ENCODE peak calls at places on chromosomes 11 and 22, in ten cellular contexts. O is ovary; T is stomach; W is suprapubic skin; I is fibroblast of pulmonary artery; R is CD8-positive, alpha-beta T cell; Y is astrocyte; K is fibroblast of lung; X is mesenchymal stem cell; E is colonic mucosa. U is an unnamed sample.

GRCh38 chr11:132206993-132207392 is 836.6 kb downstream of the NTM start:
- DNase-seq in Y (no peak), W (no peak), O (no peak), E (no peak), K (no peak), T (no peak), R (no peak), I (no peak), X (no peak), U (no peak)

GRCh38 chr11:17415523-17416104 is 27.2 kb upstream of the KCNJ11 start:
- DNase-seq in E (no peak), R (no peak), Y (no peak), W (no peak), O (no peak), T (no peak), K (no peak), I (no peak), X (no peak), U (no peak)

GRCh38 chr11:64000740-64001514 is 14.7 kb downstream of the OTUB1 start:
- DNase-seq in K (no peak), Y (no peak), W (no peak), R (no peak), I (no peak), T (no peak), E (no peak), O (peak; percentile 31), X (no peak), U (no peak)

GRCh38 chr11:113477321-113477720 is 2.1 kb upstream of the DRD2 start:
- DNase-seq in T (no peak), W (no peak), X (no peak), O (no peak), I (no peak), E (no peak), K (no peak), R (no peak), Y (no peak), U (peak; percentile 44)

GRCh38 chr22:43006753-43007152 is 8.2 kb downstream of the PACSIN2 start:
- DNase-seq in W (no peak), Y (peak; percentile 71), R (no peak), O (no peak), K (peak; percentile 79), I (no peak), T (no peak), X (no peak), E (no peak), U (no peak)

GRCh38 chr11:66818231-66818955 is 24.8 kb upstream of the RCE1 start:
- DNase-seq in R (no peak), T (no peak), X (no peak), W (no peak), Y (peak; percentile 60), E (no peak), K (peak; percentile 68), O (no peak), I (no peak), U (no peak)

GRCh38 chr11:109884501-109884900 is 208.7 kb upstream of the ZC3H12C start:
- DNase-seq in E (no peak), O (no peak), I (no peak), Y (no peak), R (no peak), T (no peak), W (no peak), K (no peak), X (no peak), U (no peak)

GRCh38 chr11:88523362-88524028 is 186.0 kb upstream of the CTSC start:
- DNase-seq in T (no peak), R (no peak), Y (no peak), W (no peak), X (peak; percentile 30), K (peak; percentile 20), O (no peak), I (peak; percentile 50), E (no peak), U (no peak)

GRCh38 chr22:32717337-32718240 is 83.9 kb upstream of the TIMP3 start:
- DNase-seq in T (no peak), R (no peak), E (no peak), I (peak; percentile 23), W (no peak), X (peak; percentile 68), Y (peak; percentile 53), K (peak; percentile 58), O (no peak), U (no peak)

GRCh38 chr11:62411524-62411923 is 7.3 kb upstream of the SCGB1A1 start:
- DNase-seq in Y (no peak), R (no peak), K (no peak), O (no peak), E (no peak), I (no peak), T (no peak), X (no peak), W (no peak), U (no peak)

GRCh38 chr11:70048279-70049024 is 29.7 kb upstream of the ANO1 start:
- DNase-seq in K (no peak), Y (no peak), I (no peak), W (no peak), O (no peak), T (no peak), X (peak; percentile 12), E (peak; percentile 24), R (no peak), U (peak; percentile 45)

GRCh38 chr22:36528336-36528735 is 630 bp downstream of the EIF3D start:
- DNase-seq in X (peak; percentile 59), E (no peak), R (no peak), T (no peak), O (no peak), K (peak; percentile 21), I (peak; percentile 24), Y (no peak), W (no peak), U (no peak)

GRCh38 chr11:118532091-118532490 is 1.1 kb downstream of the TMEM25 start:
- DNase-seq in I (no peak), Y (no peak), R (no peak), K (no peak), O (no peak), T (no peak), E (no peak), X (no peak), W (no peak), U (no peak)
- H3K4me3 ChIP-seq in I (no peak overlapping the region), Y (peak overlapping the region; percentile 82), R (no peak overlapping the region), K (peak overlapping the region; percentile 87), O (no peak overlapping the region), T (peak overlapping the region; percentile 95), E (peak overlapping the region; percentile 77), X (peak overlapping the region; percentile 89), W (peak overlapping the region; percentile 96), U (no peak overlapping the region)

DNA sequence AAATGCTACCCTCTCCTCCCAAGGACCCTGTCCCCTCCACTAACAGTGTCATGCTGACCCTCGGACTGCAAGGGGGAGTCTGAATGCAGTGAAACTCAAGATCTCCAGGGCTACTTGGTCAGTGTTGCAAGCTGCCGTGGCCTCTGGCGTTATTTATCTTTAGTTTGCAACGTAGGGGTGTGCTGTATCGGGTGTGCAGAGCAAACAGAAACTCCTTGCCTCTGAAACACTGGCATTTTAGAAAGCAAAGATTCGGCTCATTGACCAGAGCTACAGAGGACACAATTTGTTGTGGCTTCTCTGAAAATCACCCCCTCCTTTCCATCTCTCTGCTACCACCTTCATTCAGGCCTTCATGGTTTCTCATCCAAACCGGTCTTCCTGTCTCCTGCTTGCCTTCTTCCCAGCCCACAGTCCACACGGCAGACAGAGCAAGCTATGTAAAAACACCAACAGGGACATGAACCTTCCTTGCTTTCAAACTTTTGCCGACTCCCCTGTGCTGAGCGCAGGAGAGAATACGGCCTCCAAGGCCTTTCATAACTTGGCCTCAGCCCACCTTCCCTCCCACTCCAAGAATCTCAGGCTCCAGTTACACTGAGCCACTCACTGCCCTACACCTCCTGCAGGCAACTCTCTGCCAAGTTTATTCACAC is 14.9 kb downstream of the FZD4 start:
- DNase-seq in X (peak; percentile 56), O (peak; percentile 78), W (no peak), K (peak; percentile 89), I (peak; percentile 89), T (peak; percentile 57), R (no peak), E (no peak), Y (peak; percentile 85), U (peak; percentile 73)
- H3K4me3 ChIP-seq in X (no peak overlapping the region), O (peak overlapping the region; percentile 15), W (no peak overlapping the region), K (peak overlapping the region; percentile 1), I (peak overlapping the region; percentile 21), T (peak overlapping the region; percentile 12), R (no peak overlapping the region), E (no peak overlapping the region), Y (no peak overlapping the region), U (no peak overlapping the region)

GRCh38 chr11:59427068-59427382 is 812 bp upstream of the OR5A2 start:
- DNase-seq in Y (no peak), R (no peak), E (no peak), K (no peak), T (no peak), I (no peak), X (no peak), O (no peak), W (no peak), U (peak; percentile 46)
- H3K4me3 ChIP-seq in Y (no peak overlapping the region), R (no peak overlapping the region), E (no peak overlapping the region), K (no peak overlapping the region), T (no peak overlapping the region), I (no peak overlapping the region), X (no peak overlapping the region), O (no peak overlapping the region), W (no peak overlapping the region), U (no peak overlapping the region)

GRCh38 chr11:9604134-9604533 is 30.7 kb downstream of the WEE1 start:
- DNase-seq in O (no peak), T (no peak), X (no peak), I (no peak), Y (no peak), E (no peak), K (no peak), W (no peak), R (no peak), U (no peak)

GRCh38 chr11:9605742-9606141 is 32.3 kb downstream of the WEE1 start:
- DNase-seq in I (no peak), W (no peak), T (no peak), Y (no peak), K (no peak), O (no peak), X (no peak), R (no peak), E (no peak), U (no peak)

GRCh38 chr11:9607511-9607899 is 34.0 kb downstream of the WEE1 start:
- DNase-seq in W (no peak), X (no peak), O (no peak), Y (no peak), K (no peak), T (no peak), E (no peak), R (no peak), I (no peak), U (no peak)

GRCh38 chr11:9609002-9609759 is 35.7 kb downstream of the WEE1 start:
- DNase-seq in K (no peak), E (no peak), X (no peak), T (no peak), R (no peak), I (no peak), Y (no peak), O (no peak), W (no peak), U (no peak)

DNA sequence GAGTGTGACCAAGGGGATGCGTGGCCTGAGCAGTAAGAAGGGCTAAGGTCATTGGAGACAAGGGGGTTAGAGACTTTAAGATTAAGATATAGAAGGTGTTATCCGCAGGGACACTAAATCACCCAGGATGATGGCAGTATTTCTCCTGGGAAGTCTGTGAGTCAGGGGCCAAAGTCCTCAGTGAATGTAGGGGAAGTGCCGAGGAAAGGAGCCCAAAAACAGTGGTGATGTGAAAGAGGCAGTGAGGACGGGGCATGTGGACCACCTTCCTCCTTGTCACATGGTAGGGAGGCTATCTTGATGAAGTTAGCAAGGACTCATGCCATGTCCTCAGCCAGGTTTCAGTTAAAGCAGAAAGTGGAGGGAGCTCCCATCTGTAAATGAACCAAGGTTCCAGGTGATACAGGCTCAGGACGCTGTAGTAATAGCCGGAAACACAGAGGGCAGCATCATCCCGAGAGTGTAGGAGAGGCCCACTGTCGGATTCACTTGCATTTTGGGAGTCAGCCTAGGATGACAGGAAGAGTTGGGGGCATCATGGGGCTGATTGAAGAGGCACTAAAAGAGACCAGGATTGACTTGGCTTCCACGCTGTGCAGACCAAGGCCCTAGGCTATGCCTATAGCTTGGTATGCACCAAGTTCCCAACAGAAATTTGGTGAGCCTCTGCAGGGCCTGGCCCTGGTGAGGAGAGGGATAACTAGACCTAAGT is 33.5 kb downstream of the WEE1 start:
- DNase-seq in K (no peak), I (no peak), T (no peak), Y (no peak), O (no peak), R (no peak), W (no peak), X (no peak), E (peak; percentile 45), U (peak; percentile 81)
- H3K4me3 ChIP-seq in K (no peak overlapping the region), I (no peak overlapping the region), T (no peak overlapping the region), Y (no peak overlapping the region), O (no peak overlapping the region), R (no peak overlapping the region), W (no peak overlapping the region), X (no peak overlapping the region), E (no peak overlapping the region), U (no peak overlapping the region)

U was measured in mesendoderm.